ENCODE peak calls at places on chromosomes 12 and 14, in five cellular contexts. H, B, A, V and T are unnamed samples.

GRCh38 chr14:96649327-96649601 is 147.1 kb downstream of the PAPOLA start:
- DNase-seq in H (no peak), B (no peak), A (no peak), V (no peak), T (no peak)

GRCh38 chr12:49796155-49796554 is 32.1 kb downstream of the NCKAP5L start:
- DNase-seq in H (no peak), B (no peak), A (no peak), V (no peak), T (no peak)

GRCh38 chr12:120015313-120015712 is 26.3 kb downstream of the BICDL1 start:
- DNase-seq in H (no peak), B (no peak), A (no peak), V (no peak), T (no peak)

GRCh38 chr12:64713372-64713771 is 45.8 kb downstream of the GNS start:
- DNase-seq in H (no peak), B (no peak), A (no peak), V (no peak), T (no peak)

GRCh38 chr12:67318786-67319185 is 49.6 kb downstream of the CAND1 start:
- DNase-seq in H (no peak), B (no peak), A (no peak), V (no peak), T (peak)

GRCh38 chr14:59214702-59215302 is 26.3 kb downstream of the DAAM1 start:
- DNase-seq in H (no peak), B (no peak), A (no peak), V (no peak), T (no peak)

GRCh38 chr14:34266344-34266743 is 195.7 kb downstream of the SPTSSA start:
- DNase-seq in H (no peak), B (no peak), A (no peak), V (no peak), T (no peak)

GRCh38 chr14:68076451-68076850 is 256.9 kb downstream of the RAD51B start:
- DNase-seq in H (no peak), B (peak), A (peak), V (no peak), T (no peak)

GRCh38 chr14:52879958-52880357 is 70.9 kb downstream of the FERMT2 start:
- DNase-seq in H (no peak), B (peak), A (no peak), V (no peak), T (no peak)

GRCh38 chr12:45343269-45344051 is 127.6 kb downstream of the ANO6 start:
- DNase-seq in H (peak), B (peak), A (peak), V (no peak), T (peak)

GRCh38 chr12:91172051-91172450 is 10.6 kb downstream of the DCN start:
- DNase-seq in H (no peak), B (no peak), A (no peak), V (no peak), T (no peak)

GRCh38 chr12:16347391-16348298 is at the start of gene MGST1:
- DNase-seq in H (no peak), B (peak), A (peak), V (no peak), T (peak)

GRCh38 chr12:21456291-21456780 is 18.9 kb downstream of the PYROXD1 start:
- DNase-seq in H (no peak), B (no peak), A (peak), V (no peak), T (no peak)

GRCh38 chr12:123099556-123100192 is 51.2 kb downstream of the PITPNM2 start:
- DNase-seq in H (peak), B (no peak), A (no peak), V (no peak), T (no peak)

GRCh38 chr14:106506901-106507305 is 980.5 kb downstream of the TMEM121 start:
- DNase-seq in H (no peak), B (no peak), A (no peak), V (no peak), T (no peak)

GRCh38 chr14:102776761-102777710 is at the start of gene TRAF3:
- DNase-seq in H (peak), B (peak), A (peak), V (no peak), T (peak)

GRCh38 chr12:65446901-65447300 is 168.4 kb downstream of the MSRB3 start:
- DNase-seq in H (no peak), B (no peak), A (no peak), V (no peak), T (no peak)

GRCh38 chr12:94172031-94172430 is 23.7 kb downstream of the PLXNC1 start:
- DNase-seq in H (no peak), B (no peak), A (no peak), V (no peak), T (no peak)

GRCh38 chr12:120475643-120476042 is 6.1 kb upstream of the SRSF9 start:
- DNase-seq in H (no peak), B (no peak), A (no peak), V (no peak), T (no peak)

GRCh38 chr12:12156116-12156515 is 85.4 kb downstream of the BCL2L14 start:
- DNase-seq in H (no peak), B (no peak), A (no peak), V (no peak), T (no peak)

GRCh38 chr12:117595751-117596150 is 234.3 kb upstream of the NOS1 start:
- DNase-seq in H (no peak), B (no peak), A (no peak), V (no peak), T (no peak)

GRCh38 chr14:71355324-71356201 is 448.3 kb downstream of the PCNX1 start:
- DNase-seq in H (no peak), B (peak), A (peak), V (peak), T (no peak)

GRCh38 chr12:104083769-104084475 is 19.6 kb downstream of the HCFC2 start:
- DNase-seq in H (no peak), B (no peak), A (no peak), V (no peak), T (no peak)

GRCh38 chr12:116138380-116138779 is 139.1 kb downstream of the MED13L start:
- DNase-seq in H (no peak), B (peak), A (peak), V (no peak), T (no peak)

GRCh38 chr14:56322531-56322930 is 204.3 kb downstream of the PELI2 start:
- DNase-seq in H (no peak), B (peak), A (no peak), V (no peak), T (no peak)

GRCh38 chr14:22689186-22689585 is 45.0 kb upstream of the OR6J1 start:
- DNase-seq in H (no peak), B (peak), A (peak), V (peak), T (peak)

GRCh38 chr12:126856958-126857357 is 1410.0 kb upstream of the TMEM132C start:
- DNase-seq in H (no peak), B (no peak), A (no peak), V (no peak), T (no peak)

GRCh38 chr12:64820593-64820992 is 3.9 kb upstream of the TBC1D30 start:
- DNase-seq in H (no peak), B (no peak), A (no peak), V (no peak), T (no peak)

GRCh38 chr12:122124370-122124769 is 45.8 kb downstream of the MLXIP start:
- DNase-seq in H (no peak), B (no peak), A (no peak), V (no peak), T (no peak)

GRCh38 chr12:40226652-40227051 is 1.9 kb downstream of the LRRK2 start:
- DNase-seq in H (no peak), B (peak), A (peak), V (peak), T (peak)

DNA sequence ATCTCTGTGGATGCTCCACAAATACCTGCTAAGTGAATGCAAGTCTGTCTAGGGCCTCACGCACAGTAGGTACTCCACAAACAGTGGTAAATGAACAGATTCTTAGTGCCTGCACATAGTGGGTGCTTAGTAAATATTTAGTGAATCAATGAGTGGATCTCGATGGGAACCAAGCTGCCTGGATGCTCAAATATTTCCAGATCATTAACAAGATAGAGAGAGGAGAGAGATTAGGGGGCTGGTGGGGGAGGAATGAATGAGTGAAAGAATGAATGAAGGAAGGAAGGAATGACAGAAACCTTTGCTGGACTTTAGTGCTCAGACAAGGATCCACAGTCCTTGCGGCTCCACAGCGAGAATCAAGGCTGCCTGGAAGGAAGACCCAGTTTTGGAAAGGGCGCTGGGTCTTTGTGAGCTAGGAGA is 118.2 kb downstream of the SCARB1 start:
- DNase-seq in H (no peak), B (no peak), A (no peak), V (no peak), T (no peak)
- H3K4me3 ChIP-seq in H (peak), B (no peak), A (no peak), V (no peak), T (no peak)

DNA sequence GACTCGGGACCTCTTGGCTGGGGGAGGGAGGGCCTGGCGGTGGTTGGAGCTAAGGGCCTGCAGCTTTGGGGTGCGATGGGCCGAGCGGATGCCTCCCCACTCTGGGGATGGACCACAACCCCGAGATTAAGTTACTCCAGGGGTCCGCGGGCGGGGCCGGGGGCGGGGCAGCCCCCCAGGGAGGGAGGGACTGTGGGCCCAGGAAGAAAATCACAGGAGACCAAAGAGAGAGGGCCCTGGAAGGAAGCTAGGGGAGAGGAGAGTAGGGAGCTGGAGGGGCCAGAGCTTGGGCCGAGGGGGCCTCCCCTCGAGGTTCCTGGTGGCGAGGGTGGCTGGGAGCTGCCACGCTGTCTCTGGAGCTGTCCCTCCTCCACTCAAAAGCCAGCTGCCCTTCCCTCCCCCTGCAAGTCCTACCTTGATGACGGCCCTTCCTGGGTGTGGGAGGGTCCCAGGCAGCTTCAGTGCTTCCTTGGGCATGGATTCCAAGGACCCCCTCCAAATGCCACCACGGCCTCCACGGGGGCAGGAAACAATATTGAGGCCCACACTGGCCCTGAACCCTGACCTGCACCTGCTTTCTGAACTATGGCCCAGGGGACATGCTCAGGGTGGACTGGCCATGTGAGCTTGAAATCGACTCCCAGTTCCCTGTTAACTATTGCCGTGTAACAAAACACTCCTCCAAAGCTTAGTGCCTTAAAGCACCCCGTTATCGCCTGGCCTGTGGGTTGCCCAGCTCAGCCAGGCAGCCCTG is 607 bp upstream of the NUDT14 start:
- DNase-seq in H (no peak), B (no peak), A (no peak), V (no peak), T (no peak)
- H3K4me3 ChIP-seq in H (no peak), B (peak), A (no peak), V (no peak), T (no peak)

GRCh38 chr14:76957224-76957881 is 71.2 kb downstream of the IRF2BPL start:
- DNase-seq in H (peak), B (no peak), A (no peak), V (no peak), T (no peak)
- H3K4me3 ChIP-seq in H (peak), B (no peak), A (no peak), V (no peak), T (no peak)

GRCh38 chr14:50864237-50864636 is 7.6 kb upstream of the ABHD12B start:
- DNase-seq in H (no peak), B (no peak), A (no peak), V (no peak), T (peak)

GRCh38 chr14:50859296-50859624 is 12.6 kb upstream of the ABHD12B start:
- DNase-seq in H (no peak), B (no peak), A (no peak), V (no peak), T (no peak)

GRCh38 chr14:50856660-50857059 is 15.2 kb upstream of the ABHD12B start:
- DNase-seq in H (no peak), B (no peak), A (no peak), V (no peak), T (no peak)

GRCh38 chr14:50862171-50862570 is 9.7 kb upstream of the ABHD12B start:
- DNase-seq in H (no peak), B (peak), A (peak), V (no peak), T (no peak)

DNA sequence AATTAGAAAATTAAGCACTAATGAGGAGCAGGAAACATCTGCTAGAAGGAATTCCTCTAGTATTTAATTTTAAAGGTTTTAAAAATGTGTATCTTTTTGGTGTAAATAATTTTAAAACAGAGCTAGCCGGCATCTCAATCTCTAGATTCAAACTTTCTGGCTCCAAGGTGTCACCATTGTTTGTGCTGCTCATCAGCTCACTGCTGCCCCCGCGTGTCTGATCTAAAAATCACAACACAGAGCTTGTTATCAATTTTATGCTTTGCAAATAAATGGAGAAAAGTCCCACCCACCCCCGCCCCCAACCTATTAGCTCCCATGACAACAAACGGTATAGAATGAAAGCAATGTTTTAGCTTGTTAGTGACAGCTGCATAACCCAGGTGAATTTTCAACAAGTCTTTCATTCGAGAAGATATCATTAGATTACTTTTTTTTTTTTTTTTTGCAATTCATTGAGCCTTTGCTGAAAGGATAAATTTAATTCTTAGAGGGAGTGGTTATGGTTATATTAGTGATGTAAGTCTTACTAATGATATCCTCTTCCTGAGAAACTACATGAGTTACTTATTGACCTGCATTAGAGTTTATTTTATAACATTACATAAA is 11.3 kb upstream of the ABHD12B start:
- DNase-seq in H (peak), B (peak), A (peak), V (peak), T (peak)
- H3K4me3 ChIP-seq in H (peak), B (peak), A (peak), V (peak), T (no peak)

GRCh38 chr12:124919646-124920352 is 5.3 kb upstream of the UBC start:
- DNase-seq in H (no peak), B (peak), A (no peak), V (no peak), T (peak)
- H3K4me3 ChIP-seq in H (peak), B (peak), A (no peak), V (no peak), T (no peak)

DNA sequence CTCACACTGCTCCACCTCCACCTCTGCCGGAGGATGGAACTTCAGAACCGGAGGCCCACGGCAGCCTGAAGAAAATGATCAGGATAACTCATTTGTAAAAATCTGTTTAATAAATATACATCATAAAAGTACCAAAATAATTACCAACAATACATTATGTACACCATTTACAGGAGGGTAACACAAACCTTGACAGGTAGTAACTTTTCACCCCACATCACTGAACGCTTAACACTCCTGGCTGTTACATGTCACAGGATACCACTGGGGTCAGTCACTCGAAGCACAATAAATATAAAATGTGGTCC is 3.2 kb downstream of the NFKBIA start:
- DNase-seq in H (no peak), B (no peak), A (no peak), V (no peak), T (no peak)
- H3K4me3 ChIP-seq in H (no peak), B (peak), A (peak), V (no peak), T (no peak)